ENCODE peak calls at places on chromosomes 5 and 9, in five cellular contexts. A is GM03348, X is NCI-H1092 treated with DMSO at 0.1 percent for 48 hours, O is stomach, C is psoas muscle. P is an unnamed sample.

GRCh38 chr9:6938873-6939272 is 181.1 kb downstream of the KDM4C start:
- DNase-seq in A (peak; percentile 12), X (no peak), O (no peak), C (no peak), P (no peak)

GRCh38 chr9:33233659-33234335 is 6.2 kb upstream of the SPINK4 start:
- DNase-seq in A (peak; percentile 45), X (no peak), O (peak; percentile 96), C (no peak), P (peak; percentile 8)

GRCh38 chr9:419571-420156 is 205.0 kb downstream of the DOCK8 start:
- DNase-seq in A (peak; percentile 36), X (no peak), O (peak; percentile 28), C (no peak), P (no peak)

GRCh38 chr5:11322133-11322532 is 561.1 kb upstream of the DAP start:
- DNase-seq in A (no peak), X (no peak), O (no peak), C (no peak), P (no peak)

GRCh38 chr9:6090272-6090671 is 74.8 kb upstream of the RANBP6 start:
- DNase-seq in A (no peak), X (no peak), O (no peak), C (no peak), P (no peak)

GRCh38 chr5:54217826-54218503 is 92.4 kb downstream of the ARL15 start:
- DNase-seq in A (peak; percentile 66), X (peak; percentile 49), O (peak; percentile 27), C (no peak), P (peak; percentile 69)

GRCh38 chr9:36802171-36802920 is 229.7 kb downstream of the MELK start:
- DNase-seq in A (no peak), X (peak; percentile 84), O (no peak), C (no peak), P (peak; percentile 45)

GRCh38 chr5:167916261-167916660 is 375.2 kb upstream of the WWC1 start:
- DNase-seq in A (no peak), X (no peak), O (no peak), C (no peak), P (no peak)

GRCh38 chr5:64637837-64638443 is 52.4 kb upstream of the SHISAL2B start:
- DNase-seq in A (no peak), X (no peak), O (no peak), C (no peak), P (peak; percentile 29)

GRCh38 chr5:176151286-176151685 is 86.9 kb upstream of the SIMC1 start:
- DNase-seq in A (no peak), X (no peak), O (no peak), C (no peak), P (no peak)